ENCODE peak calls at places on chromosomes 1 and 21, in nine cellular contexts. P, G, F, W, I, T, B, C and A are unnamed samples.
A peak's percentile ranks its signal among the peaks of the same experiment; 100 is the strongest.

GRCh38 chr1:27044613-27045091 is 32.0 kb upstream of the TENT5B start:
- DNase-seq in C (no peak), F (peak; percentile 82), P (peak; percentile 85), I (peak; percentile 91), T (peak; percentile 56), W (peak; percentile 93), B (peak; percentile 86), G (peak; percentile 69), A (peak; percentile 77)

GRCh38 chr21:41781047-41781405 is 14.2 kb upstream of the RIPK4 start:
- DNase-seq in W (no peak), T (no peak), I (no peak), G (no peak), P (no peak), B (no peak), F (no peak), C (no peak), A (no peak)

GRCh38 chr1:178693368-178693767 is 31.7 kb upstream of the RALGPS2 start:
- DNase-seq in I (no peak), F (peak; percentile 25), T (no peak), W (peak; percentile 38), P (peak; percentile 49), B (no peak), C (no peak), G (no peak), A (peak; percentile 17)

GRCh38 chr1:32044246-32044645 is 28.5 kb upstream of the TMEM39B start:
- DNase-seq in W (no peak), I (no peak), G (no peak), F (no peak), B (no peak), C (no peak), T (no peak), P (no peak), A (no peak)

GRCh38 chr1:38835230-38835827 is 24.2 kb downstream of the RRAGC start:
- DNase-seq in C (peak; percentile 63), G (peak; percentile 84), F (peak; percentile 94), T (peak; percentile 70), P (peak; percentile 89), W (peak; percentile 93), I (peak; percentile 29), B (no peak), A (peak; percentile 89)

GRCh38 chr1:204134103-204134502 is 17.7 kb downstream of the ETNK2 start:
- DNase-seq in T (no peak), P (no peak), W (no peak), F (no peak), B (no peak), C (no peak), I (no peak), G (no peak), A (no peak)

GRCh38 chr21:37266515-37267221 is 466 bp downstream of the VPS26C start:
- DNase-seq in T (no peak), F (peak; percentile 51), C (no peak), I (peak; percentile 60), P (peak; percentile 40), G (peak; percentile 38), W (peak; percentile 75), B (no peak), A (peak; percentile 48)

GRCh38 chr1:240491156-240491555 is 120.8 kb downstream of the GREM2 start:
- DNase-seq in B (no peak), G (peak; percentile 43), T (no peak), C (no peak), W (no peak), I (no peak), P (peak; percentile 7), F (peak; percentile 76), A (no peak)

GRCh38 chr21:42366292-42367010 is at the start of gene TFF1:
- DNase-seq in C (no peak), F (peak; percentile 8), I (peak; percentile 48), B (no peak), T (no peak), P (no peak), W (no peak), G (no peak), A (no peak)

GRCh38 chr21:44949161-44950015 is 9.6 kb downstream of the SLX9 start:
- DNase-seq in G (peak; percentile 69), W (peak; percentile 90), I (peak; percentile 88), B (peak; percentile 89), C (no peak), T (no peak), F (peak; percentile 77), P (peak; percentile 79), A (peak; percentile 81)

GRCh38 chr1:214281902-214282695 is 1.1 kb downstream of the SMYD2 start:
- DNase-seq in P (peak; percentile 68), B (no peak), F (peak; percentile 70), I (peak; percentile 40), C (no peak), G (peak; percentile 63), T (peak; percentile 68), W (peak; percentile 17), A (peak; percentile 85)

GRCh38 chr1:112687361-112687760 is 12.9 kb downstream of the MOV10 start:
- DNase-seq in C (no peak), G (no peak), B (no peak), F (no peak), I (no peak), P (no peak), T (no peak), W (no peak), A (no peak)

GRCh38 chr21:33642896-33643657 is 776 bp downstream of the ITSN1 start:
- DNase-seq in I (peak; percentile 28), B (peak; percentile 34), P (peak; percentile 32), W (peak; percentile 60), T (peak; percentile 34), F (peak; percentile 21), G (peak; percentile 31), C (no peak), A (peak; percentile 44)

GRCh38 chr1:183030053-183030452 is 6.8 kb downstream of the LAMC1 start:
- DNase-seq in F (peak; percentile 77), T (peak; percentile 55), I (peak; percentile 42), G (peak; percentile 79), C (no peak), B (no peak), P (peak; percentile 66), W (no peak), A (peak; percentile 85)

GRCh38 chr1:43373034-43373940 is 5.5 kb upstream of the ELOVL1 start:
- DNase-seq in B (no peak), I (no peak), G (peak; percentile 76), F (peak; percentile 64), T (peak; percentile 87), P (peak; percentile 62), W (no peak), C (peak; percentile 34), A (peak; percentile 60)

GRCh38 chr1:52707927-52708655 is 9.9 kb upstream of the COA7 start:
- DNase-seq in C (no peak), F (peak; percentile 33), G (peak; percentile 91), B (no peak), I (peak; percentile 60), W (no peak), P (peak; percentile 89), T (no peak), A (peak; percentile 83)

GRCh38 chr1:77847621-77848080 is 40.8 kb upstream of the NEXN start:
- DNase-seq in W (no peak), T (no peak), B (no peak), F (no peak), I (no peak), P (no peak), C (no peak), G (no peak), A (no peak)

GRCh38 chr1:43525995-43526394 is 4.7 kb upstream of the PTPRF start:
- DNase-seq in P (peak; percentile 76), G (peak; percentile 76), W (no peak), C (peak; percentile 20), F (peak; percentile 67), I (peak; percentile 12), T (peak; percentile 60), B (no peak), A (peak; percentile 61)

GRCh38 chr1:225918280-225918679 is 5.8 kb downstream of the PYCR2 start:
- DNase-seq in W (no peak), T (no peak), I (no peak), G (no peak), P (no peak), B (no peak), C (no peak), F (no peak), A (no peak)

GRCh38 chr1:146012703-146013565 is 8.6 kb downstream of the HJV start:
- DNase-seq in P (peak; percentile 81), I (no peak), G (peak; percentile 81), B (no peak), F (peak; percentile 92), C (peak; percentile 62), T (peak; percentile 65), W (peak; percentile 66), A (peak; percentile 82)

GRCh38 chr1:110070968-110071307 is 466 bp upstream of the ALX3 start:
- DNase-seq in W (no peak), C (no peak), B (no peak), P (no peak), I (no peak), G (no peak), F (no peak), T (no peak), A (no peak)
- H3K4me3 ChIP-seq in W (no peak overlapping the region), C (no peak overlapping the region), B (no peak overlapping the region), P (no peak overlapping the region), I (no peak overlapping the region), G (no peak overlapping the region), F (no peak overlapping the region), T (peak overlapping the region; percentile 23), A (no peak overlapping the region)

GRCh38 chr1:25744140-25744581 is 55.8 kb upstream of the SELENON start:
- DNase-seq in P (peak; percentile 90), B (peak; percentile 76), F (peak; percentile 74), W (peak; percentile 63), G (peak; percentile 71), I (peak; percentile 84), C (peak; percentile 21), T (peak; percentile 62), A (peak; percentile 74)
- TF ChIP-seq CTCF in P (peak; percentile 74), B (peak; percentile 54), F (peak; percentile 73), W (peak; percentile 39), G (peak; percentile 70), I (peak; percentile 30), C (peak; percentile 73), T (peak; percentile 61), A (peak; percentile 69)

GRCh38 chr1:158290571-158290935 is 830 bp downstream of the CD1C start:
- DNase-seq in P (no peak), T (no peak), I (no peak), W (no peak), G (no peak), C (no peak), F (no peak), B (no peak), A (no peak)
- H3K4me3 ChIP-seq in P (no peak overlapping the region), T (no peak overlapping the region), I (no peak overlapping the region), W (no peak overlapping the region), G (no peak overlapping the region), C (no peak overlapping the region), F (no peak overlapping the region), B (no peak overlapping the region), A (no peak overlapping the region)

DNA sequence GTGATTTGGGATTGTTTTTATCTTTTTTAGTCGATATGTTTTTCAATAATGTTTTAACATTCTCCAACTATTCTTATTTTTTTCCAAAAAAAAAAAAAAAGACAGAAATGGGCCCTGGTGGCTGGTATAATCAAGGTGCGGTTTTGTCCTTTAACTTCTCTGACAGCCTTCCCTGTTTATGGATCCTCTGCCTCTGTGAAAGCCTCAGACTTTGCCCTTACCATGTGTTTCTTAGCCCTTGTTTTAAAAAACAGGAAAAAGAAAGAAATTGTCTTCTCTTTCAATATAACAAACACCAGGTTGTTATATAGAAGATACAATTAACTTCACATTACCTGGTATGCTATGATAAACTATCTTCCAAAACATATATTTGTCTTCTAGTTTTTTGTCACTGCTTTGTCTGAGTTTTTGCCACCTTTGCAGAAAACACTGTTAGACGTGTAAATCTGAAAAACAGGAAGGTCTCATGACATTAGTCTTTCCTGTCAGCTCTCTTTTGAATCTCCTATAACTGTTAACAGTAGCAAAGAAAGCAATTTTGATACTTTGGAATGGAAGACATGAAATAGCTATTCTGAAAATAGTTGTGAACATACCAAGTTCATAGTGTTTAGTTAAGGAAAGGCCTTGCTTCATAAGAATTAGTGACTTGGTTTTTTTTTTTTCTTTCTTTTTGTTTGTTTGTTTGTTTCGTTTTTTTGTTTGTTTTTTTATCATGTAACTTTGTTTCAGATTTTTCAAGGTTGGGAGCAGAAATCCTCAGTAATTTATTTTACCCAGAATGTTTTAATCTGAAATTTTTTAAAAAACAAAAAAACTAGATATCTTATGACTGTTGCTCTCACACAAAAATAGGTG is 31.7 kb upstream of the CACYBP start:
- DNase-seq in W (no peak), P (no peak), C (no peak), F (no peak), I (no peak), G (no peak), B (no peak), T (no peak), A (no peak)
- TF ChIP-seq CTCF in W (no peak), P (no peak), C (no peak), F (no peak), I (no peak), G (no peak), B (no peak), T (no peak), A (no peak)